ENCODE peak calls at places on chromosomes 2 and 18, in four cellular contexts. B, M, D and E are unnamed samples. For H3K9me3, the result is how much of the 10 kb centered on the place peaks cover.

GRCh38 chr18:32049393-32050161 is 31.0 kb downstream of the RNF125 start:
- DNase-seq in B (no peak), M (no peak), D (no peak), E (peak)

GRCh38 chr2:190860985-190861721 is 19.5 kb upstream of the GLS start:
- DNase-seq in B (no peak), M (peak), D (no peak), E (peak)

GRCh38 chr2:88818381-88818780 is 126.9 kb downstream of the RPIA start:
- DNase-seq in B (no peak), M (no peak), D (peak), E (no peak)

GRCh38 chr2:28583899-28584553 is 88.2 kb downstream of the PLB1 start:
- DNase-seq in B (peak), M (no peak), D (peak), E (peak)

GRCh38 chr2:63580651-63581050 is 7.6 kb downstream of the WDPCP start:
- DNase-seq in B (no peak), M (no peak), D (no peak), E (no peak)

GRCh38 chr2:215427585-215427984 is 8.3 kb downstream of the FN1 start:
- DNase-seq in B (no peak), M (no peak), D (no peak), E (peak)

GRCh38 chr2:14778015-14778414 is 145.5 kb downstream of the LRATD1 start:
- DNase-seq in B (no peak), M (no peak), D (no peak), E (peak)

GRCh38 chr2:8416836-8417832 is 264.7 kb upstream of the ID2 start:
- DNase-seq in B (no peak), M (no peak), D (no peak), E (no peak)

GRCh38 chr2:156340818-156341481 is 8.4 kb upstream of the NR4A2 start:
- DNase-seq in B (no peak), M (peak), D (no peak), E (peak)

GRCh38 chr2:109005686-109006204 is 16.7 kb upstream of the EDAR start:
- DNase-seq in B (no peak), M (no peak), D (no peak), E (peak)

GRCh38 chr2:79596403-79596802 is 83.6 kb downstream of the CTNNA2 start:
- DNase-seq in B (no peak), M (no peak), D (no peak), E (no peak)

GRCh38 chr2:174263989-174264388 is 15.7 kb upstream of the OLA1 start:
- DNase-seq in B (peak), M (no peak), D (peak), E (peak)

GRCh38 chr18:43661570-43661969 is 384.3 kb upstream of the SYT4 start:
- DNase-seq in B (no peak), M (peak), D (peak), E (peak)

GRCh38 chr2:73028841-73029240 is 42.7 kb downstream of the SFXN5 start:
- DNase-seq in B (no peak), M (no peak), D (no peak), E (no peak)

GRCh38 chr2:160085662-160086061 is 23.2 kb upstream of the PLA2R1 start:
- DNase-seq in B (no peak), M (no peak), D (no peak), E (no peak)

GRCh38 chr2:43070039-43070438 is 156.4 kb downstream of the ZFP36L2 start:
- DNase-seq in B (no peak), M (no peak), D (no peak), E (no peak)

GRCh38 chr18:9741821-9742541 is 33.9 kb downstream of the RAB31 start:
- DNase-seq in B (no peak), M (peak), D (peak), E (no peak)

GRCh38 chr2:45643095-45643494 is 8.4 kb upstream of the PRKCE start:
- DNase-seq in B (no peak), M (peak), D (peak), E (no peak)

GRCh38 chr18:79069792-79070151 is 578 bp downstream of the ATP9B start:
- DNase-seq in B (no peak), M (no peak), D (peak), E (no peak)

GRCh38 chr2:192718340-192718739 is 523.6 kb upstream of the TMEFF2 start:
- DNase-seq in B (no peak), M (no peak), D (no peak), E (no peak)

GRCh38 chr2:9178905-9179571 is 27.6 kb upstream of the ASAP2 start:
- DNase-seq in B (no peak), M (no peak), D (peak), E (peak)

GRCh38 chr2:65129276-65129612 is 662 bp downstream of the RAB1A start:
- DNase-seq in B (no peak), M (no peak), D (peak), E (no peak)

GRCh38 chr18:27750014-27750413 is 426.9 kb downstream of the CDH2 start:
- DNase-seq in B (peak), M (peak), D (peak), E (peak)

GRCh38 chr2:42944744-42945415 is 152.5 kb upstream of the HAAO start:
- DNase-seq in B (peak), M (peak), D (no peak), E (no peak)

GRCh38 chr2:105649534-105649933 is 95.2 kb upstream of the NCK2 start:
- DNase-seq in B (no peak), M (no peak), D (no peak), E (no peak)

GRCh38 chr2:121019073-121019472 is 265.9 kb downstream of the TFCP2L1 start:
- DNase-seq in B (no peak), M (peak), D (no peak), E (no peak)

GRCh38 chr2:12048551-12048950 is 302.1 kb downstream of the LPIN1 start:
- DNase-seq in B (no peak), M (peak), D (peak), E (no peak)

GRCh38 chr2:121253021-121253673 is 31.9 kb downstream of the TFCP2L1 start:
- DNase-seq in B (no peak), M (no peak), D (no peak), E (no peak)

GRCh38 chr2:42978887-42979415 is 186.6 kb upstream of the HAAO start:
- DNase-seq in B (no peak), M (no peak), D (no peak), E (no peak)

GRCh38 chr2:127087780-127088495 is 19.0 kb downstream of the BIN1 start:
- DNase-seq in B (no peak), M (no peak), D (no peak), E (no peak)

GRCh38 chr18:78245451-78245850 is 734.2 kb upstream of the SALL3 start:
- DNase-seq in B (no peak), M (no peak), D (no peak), E (no peak)

GRCh38 chr18:14997367-14997766 is 249.4 kb downstream of the ANKRD30B start:
- DNase-seq in B (no peak), M (no peak), D (no peak), E (no peak)

GRCh38 chr18:33210575-33211189 is 229.8 kb downstream of the CCDC178 start:
- DNase-seq in B (no peak), M (peak), D (peak), E (peak)

GRCh38 chr2:112151275-112151674 is 13.1 kb downstream of the FBLN7 start:
- DNase-seq in B (no peak), M (no peak), D (no peak), E (no peak)

GRCh38 chr2:30385327-30385726 is 61.7 kb upstream of the LCLAT1 start:
- DNase-seq in B (no peak), M (peak), D (peak), E (peak)

GRCh38 chr2:84888401-84889276 is 7.8 kb upstream of the TRABD2A start:
- DNase-seq in B (no peak), M (no peak), D (no peak), E (peak)

GRCh38 chr2:118059919-118060478 is 28.3 kb upstream of the INSIG2 start:
- DNase-seq in B (no peak), M (no peak), D (no peak), E (peak)

GRCh38 chr2:55043841-55044240 is 6.4 kb downstream of the RTN4 start:
- DNase-seq in B (no peak), M (no peak), D (no peak), E (no peak)

GRCh38 chr18:13379930-13380665 is 161.5 kb downstream of the LDLRAD4 start:
- DNase-seq in B (no peak), M (no peak), D (peak), E (no peak)

GRCh38 chr18:13381907-13382682 is 163.5 kb downstream of the LDLRAD4 start:
- DNase-seq in B (no peak), M (no peak), D (peak), E (peak)

GRCh38 chr18:13380671-13381070 is 162.1 kb downstream of the LDLRAD4 start:
- DNase-seq in B (no peak), M (no peak), D (no peak), E (no peak)

GRCh38 chr18:13382683-13382989 is 164.1 kb downstream of the LDLRAD4 start:
- DNase-seq in B (no peak), M (no peak), D (no peak), E (no peak)

GRCh38 chr18:13381331-13381730 is 162.8 kb downstream of the LDLRAD4 start:
- DNase-seq in B (no peak), M (no peak), D (no peak), E (no peak)
- H3K27ac ChIP-seq in B (no peak), M (no peak), D (peak), E (peak)

GRCh38 chr2:142875642-142876041 is 1.8 kb upstream of the KYNU start:
- DNase-seq in B (no peak), M (no peak), D (no peak), E (peak)

GRCh38 chr2:142874293-142874814 is 3.1 kb upstream of the KYNU start:
- DNase-seq in B (no peak), M (no peak), D (peak), E (peak)

GRCh38 chr2:142875010-142875409 is 2.5 kb upstream of the KYNU start:
- DNase-seq in B (no peak), M (no peak), D (no peak), E (no peak)

GRCh38 chr2:142872900-142873724 is 4.4 kb upstream of the KYNU start:
- DNase-seq in B (no peak), M (no peak), D (peak), E (peak)

GRCh38 chr2:142873850-142874287 is 3.6 kb upstream of the KYNU start:
- DNase-seq in B (no peak), M (no peak), D (peak), E (no peak)
- H3K9ac ChIP-seq in B (no peak), M (no peak), D (peak), E (peak)

GRCh38 chr18:35334183-35334582 is 10.0 kb downstream of the ZNF24 start:
- DNase-seq in B (no peak), M (no peak), D (no peak), E (no peak)
- H3K9me3 ChIP-seq in B (under half), M (under half), D (under half), E (under half)

DNA sequence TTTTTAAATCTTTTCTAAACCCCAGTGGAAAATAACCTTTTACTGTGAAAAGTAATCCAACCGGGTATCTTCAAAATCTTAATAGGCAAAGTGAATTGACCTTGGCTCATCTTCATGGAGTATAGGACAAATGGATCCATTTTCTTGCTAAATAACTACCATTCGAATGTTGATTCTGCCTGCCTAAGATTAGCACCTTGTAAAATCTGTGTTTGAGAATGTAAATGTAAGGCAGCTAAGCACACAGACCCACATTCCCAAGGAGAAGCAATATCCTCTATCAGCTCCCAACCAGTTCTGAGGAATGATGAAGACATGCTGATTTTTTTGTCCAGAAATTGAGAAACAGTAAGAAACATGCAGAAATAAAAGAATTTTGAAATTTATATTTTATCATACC is 509.8 kb upstream of the SMIM21 start:
- DNase-seq in B (no peak), M (no peak), D (no peak), E (no peak)
- H3K27ac ChIP-seq in B (no peak), M (no peak), D (no peak), E (no peak)

GRCh38 chr2:111116843-111117665 is 3.7 kb upstream of the BCL2L11 start:
- DNase-seq in B (peak), M (peak), D (peak), E (peak)
- H3K9ac ChIP-seq in B (no peak), M (no peak), D (no peak), E (peak)

DNA sequence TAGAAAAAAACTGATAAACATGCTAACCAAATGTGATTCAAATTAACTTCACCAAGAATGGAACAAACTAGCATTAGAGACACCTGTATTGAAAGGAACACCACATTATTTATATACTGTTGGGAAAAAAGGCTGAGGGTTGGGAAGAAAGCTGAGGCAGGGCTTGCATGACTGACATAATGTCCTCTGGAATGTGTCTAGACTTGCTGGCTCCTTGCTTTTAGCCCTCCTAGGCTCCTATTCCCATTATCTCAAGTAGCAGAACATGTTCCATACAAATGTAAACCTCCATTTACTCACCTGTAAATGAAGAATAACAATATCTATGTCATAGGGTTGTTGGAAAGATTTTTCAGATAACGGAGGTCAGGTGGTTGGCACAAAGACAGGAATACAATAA is 939 bp upstream of the ACADL start:
- DNase-seq in B (no peak), M (no peak), D (no peak), E (no peak)
- H3K9me3 ChIP-seq in B (under half), M (under half), D (under half), E (under half)

DNA sequence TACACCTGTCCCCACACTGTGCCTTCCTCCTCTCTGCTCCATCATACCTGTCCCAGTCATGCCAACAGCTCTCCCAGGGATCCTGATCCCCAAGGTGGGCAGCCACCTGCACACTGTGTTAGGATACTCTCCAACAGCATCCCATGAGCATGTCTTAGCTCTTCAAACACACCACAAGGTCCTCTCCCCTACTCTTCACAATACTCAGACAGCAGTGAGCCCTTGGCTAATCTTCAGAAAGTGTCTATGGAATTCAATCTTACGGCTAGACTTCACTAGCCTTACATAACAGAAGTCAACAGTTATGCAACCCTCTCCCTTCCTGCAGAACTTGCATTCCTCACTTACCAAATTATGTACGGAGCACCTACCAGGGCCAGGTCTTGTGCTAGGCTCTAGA is 79.9 kb downstream of the MYO5B start:
- DNase-seq in B (no peak), M (no peak), D (no peak), E (no peak)
- H3K27ac ChIP-seq in B (no peak), M (no peak), D (no peak), E (no peak)

DNA sequence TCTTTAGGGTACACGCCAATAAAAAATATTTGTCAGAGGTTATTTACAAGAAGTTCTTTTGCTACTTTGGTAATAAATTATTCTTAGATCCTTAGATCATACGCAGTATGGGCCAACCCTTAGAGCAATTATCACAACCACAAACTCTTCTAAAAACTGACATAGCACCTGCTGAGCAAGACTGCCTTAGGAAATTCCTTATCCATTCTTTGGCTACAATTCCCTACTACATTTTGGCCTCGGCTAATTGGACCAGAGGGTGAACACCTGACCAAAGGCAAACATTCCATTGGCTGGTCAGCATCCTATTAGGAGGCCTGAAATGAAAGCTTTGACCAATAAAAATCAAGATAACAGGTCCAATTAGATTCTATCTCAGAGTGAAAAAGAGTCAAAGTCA is 147.6 kb upstream of the CCDC68 start:
- DNase-seq in B (no peak), M (no peak), D (no peak), E (no peak)
- H3K9ac ChIP-seq in B (no peak), M (no peak), D (no peak), E (no peak)